ENCODE peak calls at places on chromosome 5, in six cellular contexts. N is AG10803, G is osteoblast, H is tibial artery, V is pancreas, F is astrocyte. O is an unnamed sample.

GRCh38 chr5:59525957-59526356 is 367.6 kb downstream of the PDE4D start:
- DNase-seq in N (peak), G (peak), H (no peak), V (no peak), F (peak), O (no peak)

GRCh38 chr5:54719384-54720306 is 202.1 kb downstream of the SNX18 start:
- DNase-seq in N (peak), G (peak), H (no peak), V (no peak), F (peak), O (peak)

GRCh38 chr5:9090381-9091026 is 455.4 kb downstream of the SEMA5A start:
- DNase-seq in N (no peak), G (no peak), H (no peak), V (no peak), F (no peak), O (no peak)

GRCh38 chr5:118675247-118675646 is 313.1 kb downstream of the DTWD2 start:
- DNase-seq in N (no peak), G (no peak), H (no peak), V (no peak), F (no peak), O (no peak)

GRCh38 chr5:1855075-1855474 is 27.6 kb downstream of the IRX4 start:
- DNase-seq in N (no peak), G (no peak), H (no peak), V (no peak), F (no peak), O (no peak)

GRCh38 chr5:132437604-132438275 is 52.8 kb downstream of the IRF1 start:
- DNase-seq in N (peak), G (no peak), H (peak), V (no peak), F (peak), O (peak)

GRCh38 chr5:140025736-140026135 is 17.4 kb downstream of the NRG2 start:
- DNase-seq in N (no peak), G (peak), H (no peak), V (no peak), F (no peak), O (no peak)

GRCh38 chr5:33769968-33770367 is 121.8 kb downstream of the ADAMTS12 start:
- DNase-seq in N (no peak), G (no peak), H (no peak), V (no peak), F (no peak), O (no peak)

GRCh38 chr5:41508696-41509398 is 1.6 kb downstream of the PLCXD3 start:
- DNase-seq in N (no peak), G (no peak), H (no peak), V (no peak), F (no peak), O (no peak)

DNA sequence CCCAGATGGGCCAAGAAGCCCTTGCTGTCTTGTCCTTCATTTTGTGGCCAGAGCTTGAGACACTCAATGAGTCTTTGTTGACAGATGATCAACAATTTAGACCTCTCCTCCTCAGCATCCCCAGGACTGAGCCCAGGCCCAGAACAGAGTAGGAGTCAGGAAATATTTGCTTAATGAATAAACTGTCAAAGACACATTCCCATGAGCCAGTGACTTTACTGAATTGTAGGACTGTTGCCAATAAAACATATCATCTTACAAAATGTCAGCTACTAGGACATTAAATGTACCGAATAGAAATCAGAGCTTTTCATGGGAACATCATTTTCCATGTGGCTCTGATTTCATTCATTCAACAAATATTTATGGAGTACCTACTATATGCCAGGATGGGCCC is 11.6 kb downstream of the VDAC1 start:
- DNase-seq in N (peak), G (peak), H (no peak), V (no peak), F (peak), O (peak)
- H3K4me3 ChIP-seq in N (no peak), G (no peak), H (no peak), V (no peak), F (no peak), O (no peak)

DNA sequence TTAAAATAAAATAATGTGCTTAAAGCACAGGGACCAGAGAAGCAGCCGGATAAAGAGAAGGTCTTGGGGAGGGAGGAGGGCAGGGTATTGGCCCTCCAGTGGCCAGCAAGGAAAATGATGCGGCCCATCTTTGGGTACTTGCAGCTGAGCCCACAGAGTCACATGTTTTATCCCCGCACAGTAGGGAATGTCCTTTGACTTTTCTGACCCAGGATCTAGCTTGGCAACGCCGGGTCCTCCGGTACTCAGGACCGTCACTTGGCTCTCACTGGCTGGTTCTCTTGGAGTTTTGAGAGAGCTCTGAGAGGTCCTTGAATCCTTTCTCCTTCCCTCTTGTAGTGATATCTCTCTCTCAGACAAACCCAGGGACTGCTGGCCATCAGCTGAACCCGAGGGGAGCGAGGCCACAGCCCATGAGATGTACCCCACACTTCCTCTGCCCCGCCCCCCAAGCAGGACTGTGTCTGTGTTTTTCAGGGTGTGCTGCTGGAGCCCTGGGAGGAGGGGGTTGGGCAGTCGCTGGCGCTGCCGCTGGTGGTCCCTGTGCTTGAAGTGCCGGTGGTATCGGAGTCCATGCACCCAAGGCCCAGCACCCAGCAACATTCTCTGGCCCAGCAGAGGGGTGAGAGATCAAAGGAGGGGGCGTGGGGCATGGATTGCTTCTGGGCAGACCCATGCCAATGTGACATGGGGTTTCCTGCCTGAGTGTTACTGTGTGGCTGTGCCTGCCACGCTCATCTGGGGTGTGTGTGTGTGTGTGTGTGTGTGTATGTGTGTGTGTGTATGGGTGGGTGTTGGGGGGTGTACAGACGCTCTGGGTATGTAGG is 35.5 kb upstream of the HSPA9 start:
- DNase-seq in N (no peak), G (no peak), H (no peak), V (no peak), F (no peak), O (peak)
- TF ChIP-seq CTCF in N (peak), G (peak), H (no peak), V (no peak), F (peak), O (no peak)

DNA sequence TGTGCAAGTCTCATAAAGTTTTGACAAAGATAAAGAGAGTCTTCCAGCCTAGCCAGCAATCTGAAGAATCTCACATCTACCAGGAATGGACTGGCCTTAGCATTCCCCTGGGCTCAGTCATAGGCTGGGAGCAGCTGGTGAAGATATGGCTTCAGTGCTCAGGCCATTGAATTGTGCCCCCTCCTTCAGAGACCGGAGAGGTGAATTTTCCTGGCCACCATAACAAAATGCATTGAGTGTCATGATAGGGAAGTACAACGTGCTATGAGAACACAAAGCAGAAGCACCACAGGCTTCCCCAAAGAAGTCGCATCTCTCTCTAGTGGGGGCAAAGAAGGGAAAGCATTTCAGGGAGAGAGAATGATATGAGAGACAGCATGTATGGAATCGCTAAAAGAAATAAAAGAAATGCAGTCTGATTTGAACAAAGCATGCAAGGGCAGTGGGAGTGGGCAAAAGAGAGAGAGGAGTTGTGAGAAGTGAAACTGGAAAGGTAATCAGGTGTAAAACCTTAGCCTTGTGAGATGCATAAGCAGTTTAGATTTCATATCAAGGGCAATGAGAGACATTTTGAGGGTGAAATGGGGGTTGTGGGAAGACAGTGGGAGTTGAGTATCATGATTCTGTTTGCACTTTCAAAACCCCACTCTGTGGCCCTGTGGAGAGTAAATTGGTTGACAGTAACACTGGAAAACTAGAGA is 57.1 kb upstream of the NMUR2 start:
- DNase-seq in N (peak), G (no peak), H (no peak), V (no peak), F (no peak), O (no peak)
- H3K4me3 ChIP-seq in N (no peak), G (no peak), H (no peak), V (no peak), F (no peak), O (no peak)

DNA sequence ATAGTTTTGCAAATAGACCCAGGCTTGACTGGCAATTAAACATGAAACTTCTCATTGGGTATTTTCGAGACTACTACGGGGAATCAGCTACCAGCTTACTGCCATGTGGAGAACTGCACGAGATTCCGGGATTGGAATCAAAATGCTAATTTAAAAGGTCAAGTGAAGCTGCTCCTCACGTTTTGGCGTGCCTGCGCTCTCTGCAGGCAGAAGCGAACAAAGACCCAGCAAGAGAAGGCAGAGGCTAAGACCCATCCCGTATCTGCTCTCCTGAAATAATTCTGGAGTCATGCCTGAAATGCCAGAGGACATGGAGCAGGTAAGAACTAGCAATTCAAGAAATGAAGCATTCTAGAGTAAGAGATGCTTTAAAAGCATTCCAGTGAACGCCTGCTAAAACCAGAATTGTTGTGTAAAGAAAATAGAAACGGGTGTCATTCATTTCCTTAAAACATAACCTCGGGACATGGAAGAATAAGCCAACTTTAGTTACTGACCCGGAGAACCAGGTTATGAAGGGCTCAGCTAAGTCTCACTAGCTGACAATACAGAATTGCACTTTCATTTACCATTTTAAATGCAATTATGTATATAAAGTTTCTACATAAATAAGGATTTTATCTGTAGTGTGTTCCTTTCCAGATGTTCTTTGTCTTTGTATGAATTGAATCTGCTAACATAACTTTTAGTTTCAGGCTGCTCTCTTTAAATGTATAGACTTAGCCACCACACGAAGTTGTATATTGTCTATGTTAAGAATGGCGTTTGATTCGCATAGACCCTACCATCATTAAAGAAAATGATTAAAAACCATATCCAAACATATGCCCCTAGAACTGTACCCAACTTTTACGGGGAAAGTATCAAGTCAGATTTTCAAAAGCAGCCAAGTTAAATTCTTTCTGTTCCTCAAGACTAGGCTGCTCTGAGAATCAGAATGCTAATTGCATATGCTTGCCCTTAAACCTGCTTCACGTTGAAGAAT is 2.0 kb upstream of the MAT2B start:
- DNase-seq in N (peak), G (peak), H (peak), V (no peak), F (peak), O (peak)
- TF ChIP-seq CTCF in N (peak), G (peak), H (no peak), V (no peak), F (peak), O (no peak)

DNA sequence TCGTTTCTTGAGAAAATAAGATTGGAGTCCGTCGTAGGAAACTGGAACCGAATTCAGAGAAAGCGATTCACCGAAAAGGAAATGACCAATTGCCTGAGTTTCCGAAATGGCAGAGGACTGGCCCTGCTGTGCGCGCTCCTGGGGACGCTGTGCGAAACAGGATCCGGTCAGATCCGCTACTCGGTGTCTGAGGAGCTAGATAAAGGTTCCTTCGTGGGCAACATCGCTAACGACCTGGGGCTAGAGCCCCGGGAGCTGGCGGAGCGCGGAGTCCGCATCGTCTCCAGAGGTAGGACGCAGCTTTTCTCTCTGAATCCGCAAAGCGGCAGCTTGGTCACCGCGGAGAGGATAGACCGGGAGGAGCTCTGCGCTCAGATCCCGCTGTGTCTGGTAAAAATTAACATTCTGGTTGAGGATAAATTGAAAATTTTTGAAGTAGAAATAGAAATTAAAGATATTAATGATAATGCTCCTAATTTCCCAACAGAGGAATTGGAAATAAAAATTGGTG is 379 bp downstream of the PCDHGA3 start:
- DNase-seq in N (no peak), G (no peak), H (no peak), V (no peak), F (no peak), O (no peak)
- H3K4me3 ChIP-seq in N (peak), G (peak), H (peak), V (peak), F (peak), O (no peak)